ENCODE peak calls at places on chromosomes 16 and 17, in eight cellular contexts. V is suprapubic skin, M is Peyer's patch, K is body of pancreas, R is ovary, H is IMR-90, F is adrenal gland, O is A549. U is an unnamed sample.
A peak's percentile ranks its signal among the peaks of the same experiment; 100 is the strongest.

GRCh38 chr17:73211745-73212144 is 18.9 kb downstream of the COG1 start:
- DNase-seq in R (no peak), K (no peak), M (no peak), H (no peak), F (no peak), O (no peak), V (no peak), U (no peak)

GRCh38 chr17:3687949-3688614 is 7.9 kb downstream of the P2RX5 start:
- DNase-seq in H (no peak), K (no peak), M (no peak), V (no peak), O (no peak), F (no peak), R (no peak), U (no peak)

GRCh38 chr17:182164-182751 is 808 bp upstream of the DOC2B start:
- DNase-seq in M (no peak), R (no peak), F (no peak), O (no peak), V (no peak), K (peak; percentile 95), H (no peak), U (peak; percentile 42)

GRCh38 chr16:67235816-67236547 is 9.1 kb downstream of the TMEM208 start:
- DNase-seq in V (no peak), M (no peak), H (no peak), F (no peak), O (no peak), K (no peak), R (no peak), U (no peak)

GRCh38 chr17:68600123-68600880 is 865 bp downstream of the FAM20A start:
- DNase-seq in K (peak; percentile 50), M (no peak), F (no peak), V (peak; percentile 81), H (no peak), R (peak; percentile 71), O (peak; percentile 36), U (peak; percentile 59)

GRCh38 chr17:59785091-59785799 is 77.8 kb downstream of the VMP1 start:
- DNase-seq in M (no peak), V (no peak), O (no peak), R (no peak), F (no peak), K (no peak), H (no peak), U (peak; percentile 64)

GRCh38 chr17:70288540-70289290 is 119.4 kb downstream of the KCNJ2 start:
- DNase-seq in V (no peak), F (no peak), O (no peak), R (no peak), K (no peak), M (no peak), H (no peak), U (no peak)

GRCh38 chr17:74840989-74841666 is 18.6 kb downstream of the GRIN2C start:
- DNase-seq in V (no peak), K (no peak), R (peak; percentile 55), O (no peak), F (peak; percentile 61), H (peak; percentile 20), M (peak; percentile 36), U (peak; percentile 28)

GRCh38 chr17:36856921-36857381 is 80.3 kb upstream of the LHX1 start:
- DNase-seq in F (no peak), K (no peak), V (no peak), R (no peak), H (no peak), O (no peak), M (no peak), U (no peak)

GRCh38 chr17:64278614-64279013 is 15.6 kb upstream of the TEX2 start:
- DNase-seq in F (no peak), O (no peak), R (peak; percentile 22), H (peak; percentile 71), V (no peak), K (no peak), M (no peak), U (no peak)

GRCh38 chr17:67386965-67387551 is 10.0 kb downstream of the PITPNC1 start:
- DNase-seq in V (no peak), K (peak; percentile 53), R (no peak), H (peak; percentile 55), F (peak; percentile 59), O (peak; percentile 82), M (no peak), U (peak; percentile 56)

GRCh38 chr17:10018461-10018891 is 113.4 kb upstream of the RCVRN start:
- DNase-seq in H (no peak), K (no peak), F (no peak), M (no peak), O (no peak), R (no peak), V (no peak), U (no peak)

GRCh38 chr16:17251496-17251895 is 219.3 kb downstream of the XYLT1 start:
- DNase-seq in M (no peak), H (no peak), R (no peak), F (no peak), O (no peak), K (no peak), V (no peak), U (no peak)

GRCh38 chr16:11471548-11471947 is 115.2 kb downstream of the LITAF start:
- DNase-seq in O (no peak), V (no peak), F (no peak), M (no peak), R (no peak), K (no peak), H (no peak), U (no peak)

GRCh38 chr16:82031116-82032084 is 3.7 kb upstream of the HSD17B2 start:
- DNase-seq in H (peak; percentile 72), R (no peak), M (no peak), V (no peak), K (no peak), F (peak; percentile 27), O (peak; percentile 50), U (peak; percentile 71)

GRCh38 chr17:73410586-73411329 is 99.0 kb upstream of the CDC42EP4 start:
- DNase-seq in R (no peak), F (peak; percentile 37), O (no peak), K (no peak), M (no peak), V (no peak), H (no peak), U (no peak)

GRCh38 chr17:34378664-34379101 is 15.7 kb upstream of the CCL1 start:
- DNase-seq in R (no peak), F (no peak), O (no peak), V (no peak), K (no peak), M (peak; percentile 55), H (no peak), U (no peak)

GRCh38 chr16:56277040-56277439 is 85.8 kb downstream of the GNAO1 start:
- DNase-seq in R (no peak), H (no peak), O (peak; percentile 9), V (no peak), F (no peak), K (no peak), M (no peak), U (peak; percentile 16)

GRCh38 chr17:81412490-81413093 is 17.3 kb downstream of the BAHCC1 start:
- DNase-seq in H (peak; percentile 76), F (no peak), R (no peak), O (no peak), V (no peak), M (peak; percentile 30), K (no peak), U (no peak)

GRCh38 chr16:67429053-67429798 is 1.7 kb upstream of the HSD11B2 start:
- DNase-seq in O (no peak), R (no peak), M (no peak), K (no peak), F (no peak), V (no peak), H (no peak), U (peak; percentile 79)

GRCh38 chr17:45228985-45229517 is 7.4 kb downstream of the FMNL1 start:
- DNase-seq in R (peak; percentile 74), K (peak; percentile 60), V (peak; percentile 96), F (peak; percentile 76), H (peak; percentile 96), O (peak; percentile 99), M (peak; percentile 87), U (peak; percentile 56)
- TF ChIP-seq POLR2A in R (no peak), K (no peak), V (peak; percentile 15), F (no peak), H (peak; percentile 37), O (peak; percentile 33), M (peak; percentile 10), U (no peak)

GRCh38 chr16:49056546-49056945 is 225.1 kb downstream of the CBLN1 start:
- DNase-seq in O (no peak), R (no peak), H (no peak), F (no peak), V (no peak), K (no peak), M (no peak), U (no peak)
- TF ChIP-seq POLR2A in O (no peak), R (no peak), H (no peak), F (no peak), V (no peak), K (no peak), M (no peak), U (no peak)

GRCh38 chr16:84561291-84561690 is 56.6 kb downstream of the COTL1 start:
- DNase-seq in K (no peak), O (no peak), F (no peak), H (no peak), M (no peak), V (no peak), R (no peak), U (no peak)
- TF ChIP-seq POLR2A in K (no peak), O (no peak), F (no peak), H (no peak), M (no peak), V (no peak), R (no peak), U (no peak)

GRCh38 chr16:74661064-74661463 is 5.6 kb downstream of the RFWD3 start:
- DNase-seq in F (no peak), R (no peak), O (no peak), K (no peak), V (no peak), M (no peak), H (no peak), U (no peak)

GRCh38 chr16:74666010-74666421 is 661 bp downstream of the RFWD3 start:
- DNase-seq in R (no peak), M (no peak), O (no peak), K (no peak), V (no peak), H (no peak), F (no peak), U (no peak)

GRCh38 chr16:74667215-74667765 is 613 bp upstream of the RFWD3 start:
- DNase-seq in M (peak; percentile 35), H (peak; percentile 3), K (peak; percentile 33), V (no peak), O (no peak), R (peak; percentile 20), F (no peak), U (peak; percentile 41)

DNA sequence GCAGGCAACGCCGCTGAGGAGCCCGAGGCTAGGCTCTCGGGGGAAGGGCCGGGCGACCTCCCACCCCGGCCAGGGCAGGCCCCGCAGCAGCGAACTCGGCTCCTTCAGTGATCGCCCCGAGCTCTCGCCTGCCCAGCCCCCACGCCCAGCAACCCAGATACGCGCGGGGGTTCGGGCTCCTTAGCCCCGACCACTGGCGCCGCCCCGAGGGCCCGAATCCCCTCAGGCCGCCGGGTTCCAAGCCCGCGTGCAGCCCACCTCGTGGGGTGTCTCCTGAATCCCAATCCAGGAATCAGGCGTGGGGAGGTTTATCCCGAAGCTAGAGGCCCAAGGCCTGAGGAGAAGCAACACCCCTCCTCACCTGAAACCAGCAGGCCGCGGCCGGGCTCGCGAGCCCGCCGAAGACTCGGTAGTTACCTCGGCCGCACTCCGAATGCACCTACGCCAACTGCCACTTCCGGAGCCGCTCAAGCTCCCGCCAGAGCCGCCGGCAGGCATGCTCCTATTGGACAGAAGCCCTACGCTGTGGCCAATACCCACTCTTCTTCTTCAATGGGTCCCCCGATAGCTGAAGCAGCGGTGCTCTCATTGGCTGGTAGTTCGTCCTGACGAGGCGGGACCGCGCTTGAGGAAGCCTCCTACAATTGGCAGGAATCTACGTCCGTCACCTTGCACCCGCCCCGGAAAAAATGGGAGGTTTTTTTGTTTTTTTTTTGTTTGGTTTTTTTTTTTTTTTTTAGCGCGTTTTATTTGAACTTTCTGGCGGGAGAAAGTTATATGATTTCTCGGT is at the start of gene RFWD3:
- DNase-seq in M (peak; percentile 97), V (peak; percentile 99), O (peak; percentile 100), K (peak; percentile 98), F (peak; percentile 99), R (peak; percentile 96), H (peak; percentile 99), U (peak; percentile 99)
- TF ChIP-seq POLR2A in M (peak; percentile 68), V (no peak), O (peak; percentile 85), K (peak; percentile 88), F (peak; percentile 42), R (no peak), H (peak; percentile 91), U (peak; percentile 86)

U was measured in HepG2.